ENCODE peak calls at places on chromosome 21, in nine cellular contexts. Z is CD8-positive, alpha-beta T cell; N is heart right ventricle; U is caudate nucleus; E is Calu3; D is GM23248; A is activated T-cell treated with anti-CD3 and anti-CD28 coated beads, Interleukin-2, amount 50 U/mL, for 72 hours; B is HL-60; M is stimulated activated CD4-positive, alpha-beta T cell treated with anti-CD3 and anti-CD28 coated beads, Interleukin-4, amount 100 ng/mL, for 4 hours. L is an unnamed sample.

GRCh38 chr21:46158666-46159300 is 3.4 kb upstream of the FTCD start:
- DNase-seq in E (no peak), N (no peak), U (no peak), D (no peak), A (no peak), Z (no peak), M (no peak), B (no peak), L (peak)

GRCh38 chr21:26080211-26080610 is 90.4 kb downstream of the APP start:
- DNase-seq in U (no peak), A (no peak), Z (no peak), D (no peak), B (no peak), M (no peak), E (no peak), N (no peak), L (no peak)

GRCh38 chr21:41100826-41101550 is 67.0 kb upstream of the BACE2 start:
- DNase-seq in Z (no peak), M (no peak), E (no peak), A (no peak), D (no peak), B (no peak), U (no peak), N (no peak), L (no peak)

GRCh38 chr21:34204481-34205439 is 131.4 kb downstream of the MRPS6 start:
- DNase-seq in U (no peak), N (no peak), B (no peak), D (no peak), Z (no peak), E (no peak), A (no peak), M (no peak), L (no peak)

GRCh38 chr21:44418108-44418875 is 37.0 kb upstream of the LRRC3 start:
- DNase-seq in A (no peak), E (no peak), N (no peak), D (no peak), B (no peak), M (no peak), U (no peak), Z (no peak), L (no peak)

GRCh38 chr21:38181101-38181500 is 75.7 kb upstream of the KCNJ15 start:
- DNase-seq in B (no peak), D (peak), E (no peak), A (no peak), N (no peak), M (no peak), Z (no peak), U (no peak), L (no peak)

GRCh38 chr21:37642493-37642892 is 273.8 kb downstream of the KCNJ6 start:
- DNase-seq in U (no peak), M (peak), E (peak), B (peak), N (no peak), Z (peak), A (peak), D (no peak), L (no peak)

GRCh38 chr21:32167513-32167912 is 111.3 kb downstream of the MIS18A start:
- DNase-seq in D (no peak), A (no peak), N (no peak), M (no peak), B (no peak), U (no peak), E (no peak), Z (no peak), L (no peak)

GRCh38 chr21:33685613-33686197 is 43.4 kb downstream of the ITSN1 start:
- DNase-seq in D (peak), U (no peak), N (no peak), A (no peak), E (no peak), Z (no peak), B (no peak), M (no peak), L (no peak)